ENCODE peak calls at places on chromosome 13, in four cellular contexts. One of them, this sample, is unnamed.

GRCh38 chr13:45331981-45332830 is 8.8 kb downstream of the TPT1 start:
- DNase-seq in H1: no peak
- DNase-seq in GM12878: no peak
- DNase-seq in HepG2: peak; percentile 75
- DNase-seq in this sample: no peak

GRCh38 chr13:108083056-108083455 is 132.3 kb downstream of the LIG4 start:
- DNase-seq in H1: no peak
- DNase-seq in GM12878: no peak
- DNase-seq in HepG2: no peak
- DNase-seq in this sample: no peak

GRCh38 chr13:52085416-52085815 is 43.5 kb downstream of the NEK5 start:
- DNase-seq in H1: no peak
- DNase-seq in GM12878: no peak
- DNase-seq in HepG2: no peak
- DNase-seq in this sample: no peak

GRCh38 chr13:113999618-113999910 is 25.7 kb upstream of the C13orf46 start:
- DNase-seq in H1: no peak
- DNase-seq in GM12878: no peak
- DNase-seq in HepG2: no peak
- DNase-seq in this sample: no peak

GRCh38 chr13:96252903-96253302 is 163.0 kb downstream of the HS6ST3 start:
- DNase-seq in H1: no peak
- DNase-seq in GM12878: no peak
- DNase-seq in HepG2: no peak
- DNase-seq in this sample: no peak

GRCh38 chr13:97191143-97191542 is 31.0 kb upstream of the MBNL2 start:
- DNase-seq in H1: no peak
- DNase-seq in GM12878: no peak
- DNase-seq in HepG2: no peak
- DNase-seq in this sample: no peak

GRCh38 chr13:77876176-77876575 is 42.5 kb downstream of the EDNRB start:
- DNase-seq in H1: no peak
- DNase-seq in GM12878: no peak
- DNase-seq in HepG2: no peak
- DNase-seq in this sample: no peak

GRCh38 chr13:45398862-45399261 is 19.3 kb downstream of the SLC25A30 start:
- DNase-seq in H1: no peak
- DNase-seq in GM12878: no peak
- DNase-seq in HepG2: no peak
- DNase-seq in this sample: no peak

GRCh38 chr13:21228738-21229137 is 52.3 kb downstream of the MRPL57 start:
- DNase-seq in H1: no peak
- DNase-seq in GM12878: no peak
- DNase-seq in HepG2: no peak
- DNase-seq in this sample: no peak

GRCh38 chr13:95955255-95955654 is 97.9 kb downstream of the UGGT2 start:
- DNase-seq in H1: no peak
- DNase-seq in GM12878: no peak
- DNase-seq in HepG2: no peak
- DNase-seq in this sample: no peak

GRCh38 chr13:67642638-67643037 is 412.5 kb upstream of the PCDH9 start:
- DNase-seq in H1: no peak
- DNase-seq in GM12878: no peak
- DNase-seq in HepG2: no peak
- DNase-seq in this sample: no peak

GRCh38 chr13:73365240-73365639 is 306.4 kb downstream of the KLF5 start:
- DNase-seq in H1: no peak
- DNase-seq in GM12878: no peak
- DNase-seq in HepG2: no peak
- DNase-seq in this sample: no peak

GRCh38 chr13:106772202-106772601 is 204.3 kb upstream of the ARGLU1 start:
- DNase-seq in H1: no peak
- DNase-seq in GM12878: no peak
- DNase-seq in HepG2: no peak
- DNase-seq in this sample: no peak

GRCh38 chr13:94968757-94969086 is 256.4 kb upstream of the SOX21 start:
- DNase-seq in H1: no peak
- DNase-seq in GM12878: no peak
- DNase-seq in HepG2: no peak
- DNase-seq in this sample: no peak

GRCh38 chr13:36819811-36820140 is 754 bp downstream of the RFXAP start:
- DNase-seq in H1: no peak
- DNase-seq in GM12878: no peak
- DNase-seq in HepG2: no peak
- DNase-seq in this sample: no peak

GRCh38 chr13:98429531-98429930 is 147.4 kb downstream of the STK24 start:
- DNase-seq in H1: no peak
- DNase-seq in GM12878: no peak
- DNase-seq in HepG2: no peak
- DNase-seq in this sample: no peak

GRCh38 chr13:60230593-60230992 is 66.9 kb upstream of the DIAPH3 start:
- DNase-seq in H1: no peak
- DNase-seq in GM12878: no peak
- DNase-seq in HepG2: no peak
- DNase-seq in this sample: no peak

GRCh38 chr13:26872444-26873173 is 112.0 kb upstream of the GPR12 start:
- DNase-seq in H1: peak; percentile 92
- DNase-seq in GM12878: no peak
- DNase-seq in HepG2: peak; percentile 31
- DNase-seq in this sample: peak; percentile 44

GRCh38 chr13:60112771-60113170 is 51.0 kb downstream of the DIAPH3 start:
- DNase-seq in H1: no peak
- DNase-seq in GM12878: no peak
- DNase-seq in HepG2: no peak
- DNase-seq in this sample: no peak

GRCh38 chr13:25112856-25113255 is 16.9 kb downstream of the PABPC3 start:
- DNase-seq in H1: no peak
- DNase-seq in GM12878: no peak
- DNase-seq in HepG2: no peak
- DNase-seq in this sample: no peak

DNA sequence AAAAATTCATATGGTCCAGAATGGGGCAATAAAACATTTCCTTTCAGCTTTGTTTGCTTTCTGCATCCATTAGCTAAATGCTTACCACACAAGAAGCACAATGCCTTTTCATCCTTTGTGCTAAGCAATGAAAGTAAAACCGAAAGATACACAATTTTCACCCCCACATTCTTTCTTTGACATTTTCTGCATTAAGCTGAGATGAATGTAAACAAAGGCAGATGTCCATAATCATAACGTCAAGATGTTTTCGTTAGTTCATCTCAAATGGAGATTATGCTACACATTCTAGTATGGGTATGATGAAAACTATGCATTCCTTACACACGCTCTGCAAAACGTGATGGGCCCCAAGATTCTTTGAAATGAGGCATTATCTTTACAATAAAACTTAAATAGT is 568.5 kb downstream of the SLITRK6 start:
- DNase-seq in H1: no peak
- DNase-seq in GM12878: no peak
- DNase-seq in HepG2: no peak
- DNase-seq in this sample: no peak
- TF ChIP-seq SUZ12 in H1: no peak
- TF ChIP-seq SUZ12 in GM12878: no peak
- TF ChIP-seq SUZ12 in HepG2: no peak
- TF ChIP-seq SUZ12 in this sample: no peak

GRCh38 chr13:30584332-30584731 is 33.4 kb upstream of the USPL1 start:
- DNase-seq in H1: no peak
- DNase-seq in GM12878: no peak
- DNase-seq in HepG2: no peak
- DNase-seq in this sample: no peak
- TF ChIP-seq YY1 in H1: no peak
- TF ChIP-seq YY1 in GM12878: no peak
- TF ChIP-seq YY1 in HepG2: no peak
- TF ChIP-seq YY1 in this sample: no peak

GRCh38 chr13:102312841-102313240 is 89.0 kb downstream of the FGF14 start:
- DNase-seq in H1: no peak
- DNase-seq in GM12878: no peak
- DNase-seq in HepG2: no peak
- DNase-seq in this sample: no peak
- H3K9ac ChIP-seq in H1: no peak overlapping the region
- H3K9ac ChIP-seq in GM12878: no peak overlapping the region
- H3K9ac ChIP-seq in HepG2: no peak overlapping the region
- H3K9ac ChIP-seq in this sample: no peak overlapping the region

GRCh38 chr13:62643799-62644484 is 1228.3 kb upstream of the PCDH20 start:
- DNase-seq in H1: no peak
- DNase-seq in GM12878: peak; percentile 15
- DNase-seq in HepG2: no peak
- DNase-seq in this sample: no peak
- TF ChIP-seq SUZ12 in H1: no peak
- TF ChIP-seq SUZ12 in GM12878: no peak
- TF ChIP-seq SUZ12 in HepG2: no peak
- TF ChIP-seq SUZ12 in this sample: no peak